ENCODE peak calls at places on chromosomes 4 and X, in ten cellular contexts. G is CD8-positive, alpha-beta memory T cell; N is ovary; A is WERI-Rb-1; V is fibroblast of pulmonary artery; M is Jurkat, Clone E6-1; W is astrocyte; D is HepG2; R is tibial nerve; Z is upper lobe of left lung. Q is an unnamed sample.

GRCh38 chrX:34382416-34382815 is 250.3 kb upstream of the FAM47A start:
- DNase-seq in G (no peak), N (no peak), A (no peak), V (peak; percentile 78), M (no peak), W (peak; percentile 12), D (no peak), R (no peak), Z (no peak), Q (no peak)

GRCh38 chr4:73662709-73663546 is 42.7 kb upstream of the RASSF6 start:
- DNase-seq in G (no peak), N (no peak), A (no peak), V (peak; percentile 89), M (peak; percentile 28), W (peak; percentile 50), D (no peak), R (no peak), Z (no peak), Q (no peak)

GRCh38 chr4:55356991-55357461 is 11.0 kb downstream of the SRD5A3 start:
- DNase-seq in G (no peak), N (no peak), A (no peak), V (peak; percentile 27), M (no peak), W (peak; percentile 38), D (peak; percentile 42), R (no peak), Z (peak; percentile 67), Q (no peak)

GRCh38 chr4:52711271-52711670 is 40.0 kb downstream of the ERVMER34-1 start:
- DNase-seq in G (no peak), N (no peak), A (no peak), V (no peak), M (no peak), W (no peak), D (no peak), R (no peak), Z (peak; percentile 31), Q (no peak)

GRCh38 chr4:89661490-89661889 is 175.5 kb downstream of the SNCA start:
- DNase-seq in G (no peak), N (no peak), A (no peak), V (peak; percentile 58), M (no peak), W (peak; percentile 66), D (no peak), R (no peak), Z (no peak), Q (peak; percentile 71)

GRCh38 chrX:123392921-123393320 is 208.8 kb downstream of the GRIA3 start:
- DNase-seq in G (no peak), N (no peak), A (no peak), V (no peak), M (no peak), W (peak; percentile 57), D (no peak), R (no peak), Z (no peak), Q (no peak)

GRCh38 chr4:73864365-73864764 is 4.8 kb upstream of the CXCL1 start:
- DNase-seq in G (no peak), N (no peak), A (peak; percentile 22), V (no peak), M (peak; percentile 10), W (no peak), D (peak; percentile 11), R (no peak), Z (no peak), Q (no peak)

GRCh38 chrX:51456814-51457213 is 39.6 kb downstream of the NUDT11 start:
- DNase-seq in G (no peak), N (no peak), A (no peak), V (peak; percentile 0), M (no peak), W (no peak), D (peak; percentile 0), R (no peak), Z (no peak), Q (no peak)

GRCh38 chrX:48180811-48181210 is 15.8 kb downstream of the SSX5 start:
- DNase-seq in G (no peak), N (no peak), A (no peak), V (no peak), M (no peak), W (no peak), D (no peak), R (no peak), Z (no peak), Q (no peak)

GRCh38 chr4:175970734-175971133 is 94.9 kb upstream of the WDR17 start:
- DNase-seq in G (no peak), N (no peak), A (no peak), V (no peak), M (no peak), W (no peak), D (no peak), R (no peak), Z (no peak), Q (no peak)
- H3K4me3 ChIP-seq in G (no peak overlapping the region), N (no peak overlapping the region), A (no peak overlapping the region), V (no peak overlapping the region), M (no peak overlapping the region), W (no peak overlapping the region), D (no peak overlapping the region), R (no peak overlapping the region), Z (no peak overlapping the region), Q (no peak overlapping the region)

GRCh38 chr4:98997176-98997575 is 1.7 kb downstream of the METAP1 start:
- DNase-seq in G (no peak), N (no peak), A (no peak), V (no peak), M (no peak), W (no peak), D (no peak), R (no peak), Z (no peak), Q (no peak)
- H3K4me3 ChIP-seq in G (no peak overlapping the region), N (no peak overlapping the region), A (peak overlapping the region; percentile 93), V (peak overlapping the region; percentile 88), M (no peak overlapping the region), W (no peak overlapping the region), D (peak overlapping the region; percentile 90), R (no peak overlapping the region), Z (no peak overlapping the region), Q (peak overlapping the region; percentile 100)

GRCh38 chr4:948101-948935 is 16.1 kb downstream of the TMEM175 start:
- DNase-seq in G (no peak), N (no peak), A (no peak), V (no peak), M (no peak), W (no peak), D (peak; percentile 50), R (no peak), Z (no peak), Q (no peak)

GRCh38 chr4:946517-947471 is 14.5 kb downstream of the TMEM175 start:
- DNase-seq in G (no peak), N (no peak), A (no peak), V (no peak), M (no peak), W (no peak), D (no peak), R (no peak), Z (no peak), Q (no peak)

GRCh38 chr4:947491-947971 is 15.3 kb downstream of the TMEM175 start:
- DNase-seq in G (no peak), N (no peak), A (no peak), V (no peak), M (no peak), W (no peak), D (no peak), R (no peak), Z (no peak), Q (no peak)

GRCh38 chr4:946103-946450 is 13.8 kb downstream of the TMEM175 start:
- DNase-seq in G (no peak), N (no peak), A (no peak), V (no peak), M (no peak), W (no peak), D (no peak), R (no peak), Z (no peak), Q (no peak)

GRCh38 chr4:945274-946102 is 13.2 kb downstream of the TMEM175 start:
- DNase-seq in G (no peak), N (no peak), A (no peak), V (no peak), M (no peak), W (no peak), D (peak; percentile 39), R (no peak), Z (no peak), Q (no peak)
- H3K4me3 ChIP-seq in G (no peak overlapping the region), N (no peak overlapping the region), A (no peak overlapping the region), V (no peak overlapping the region), M (no peak overlapping the region), W (peak overlapping the region; percentile 42), D (peak overlapping the region; percentile 43), R (no peak overlapping the region), Z (no peak overlapping the region), Q (no peak overlapping the region)

GRCh38 chrX:2635366-2635765 is 55.7 kb upstream of the CD99 start:
- DNase-seq in G (no peak), N (no peak), A (no peak), V (no peak), M (no peak), W (no peak), D (no peak), R (no peak), Z (no peak), Q (no peak)

GRCh38 chrX:2629316-2630168 is 61.6 kb upstream of the CD99 start:
- DNase-seq in G (no peak), N (no peak), A (no peak), V (no peak), M (peak; percentile 83), W (no peak), D (peak; percentile 28), R (no peak), Z (no peak), Q (peak; percentile 77)

GRCh38 chrX:2631743-2632532 is 59.2 kb upstream of the CD99 start:
- DNase-seq in G (no peak), N (no peak), A (no peak), V (no peak), M (peak; percentile 39), W (no peak), D (no peak), R (no peak), Z (no peak), Q (peak; percentile 16)

GRCh38 chrX:2628751-2629315 is 62.3 kb upstream of the CD99 start:
- DNase-seq in G (no peak), N (no peak), A (no peak), V (no peak), M (peak; percentile 53), W (no peak), D (peak; percentile 52), R (no peak), Z (no peak), Q (peak; percentile 71)

DNA sequence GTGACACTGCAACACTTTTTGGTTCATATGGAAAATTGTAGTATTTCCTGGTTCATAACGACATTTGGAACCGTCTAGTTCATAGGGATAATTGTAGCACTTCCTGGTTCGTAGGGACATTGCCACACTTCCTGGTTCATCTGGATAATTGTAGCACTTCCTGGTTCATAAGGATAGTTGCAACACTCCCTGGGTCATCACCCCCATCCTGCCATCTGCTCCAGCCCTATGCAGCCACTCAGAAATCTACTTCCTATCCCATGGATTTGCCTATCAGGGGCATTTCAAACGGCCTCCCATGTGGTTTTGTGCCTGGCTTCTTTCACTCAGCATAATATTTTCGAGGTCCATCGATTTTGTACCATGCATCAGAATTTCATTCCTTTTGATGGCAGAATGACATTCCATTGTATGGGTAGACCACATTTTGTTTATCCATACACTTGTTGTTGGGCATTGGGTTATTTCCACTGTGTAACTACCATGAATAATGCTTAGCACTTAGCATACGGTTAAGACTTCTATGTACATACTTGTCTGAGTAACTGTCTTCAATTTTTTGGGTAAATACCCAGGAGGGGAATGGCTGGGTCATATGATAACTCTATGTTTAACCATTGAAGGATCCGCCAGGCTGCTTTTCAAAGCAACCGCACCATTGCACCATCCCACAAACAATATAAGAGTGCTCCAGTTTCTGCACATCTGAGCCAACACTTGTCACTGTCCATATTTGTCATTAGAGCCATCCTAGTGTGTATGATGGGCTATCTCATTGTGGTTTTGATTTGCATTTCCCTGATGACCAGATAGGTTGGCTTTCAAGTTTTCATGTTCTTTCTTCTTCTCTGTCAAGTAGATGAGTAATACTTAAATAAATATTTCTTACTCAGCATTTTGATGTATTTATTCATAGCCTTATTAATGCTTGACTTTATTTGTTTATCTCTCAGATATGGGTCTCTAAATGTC is 58.3 kb upstream of the CD99 start:
- DNase-seq in G (no peak), N (no peak), A (no peak), V (no peak), M (peak; percentile 21), W (peak; percentile 16), D (no peak), R (no peak), Z (no peak), Q (peak; percentile 25)
- H3K4me3 ChIP-seq in G (no peak overlapping the region), N (no peak overlapping the region), A (no peak overlapping the region), V (no peak overlapping the region), M (no peak overlapping the region), W (no peak overlapping the region), D (no peak overlapping the region), R (no peak overlapping the region), Z (no peak overlapping the region), Q (no peak overlapping the region)

Q was measured in SJCRH30.